ENCODE peak calls at places on chromosomes 1 and 21, in ten cellular contexts. M is IMR-90, N is GM23338, Q is hepatocyte, O is fibroblast of lung, U is HCT116, D is K562, E is OCI-LY7, R is SK-N-SH, V is GM12878. H is an unnamed sample.

GRCh38 chr1:167629681-167630567 is at the start of gene RCSD1:
- DNase-seq in M (no peak), N (peak; percentile 45), Q (no peak), O (peak; percentile 13), U (no peak), D (peak; percentile 87), E (peak; percentile 76), R (peak; percentile 78), V (no peak), H (peak; percentile 82)

GRCh38 chr21:33266050-33266783 is at the start of gene IL10RB:
- DNase-seq in M (peak; percentile 39), N (peak; percentile 92), Q (peak; percentile 90), O (peak; percentile 54), U (no peak), D (peak; percentile 97), E (peak; percentile 85), R (peak; percentile 96), V (peak; percentile 27), H (peak; percentile 80)

GRCh38 chr1:91889717-91890459 is 3.9 kb upstream of the TGFBR3 start:
- DNase-seq in M (peak; percentile 33), N (no peak), Q (peak; percentile 31), O (peak; percentile 53), U (no peak), D (no peak), E (no peak), R (no peak), V (no peak), H (no peak)

GRCh38 chr1:200075522-200075921 is 48.0 kb downstream of the NR5A2 start:
- DNase-seq in M (no peak), N (peak; percentile 47), Q (no peak), O (no peak), U (no peak), D (no peak), E (peak; percentile 42), R (no peak), V (no peak), H (no peak)

GRCh38 chr1:104182251-104182650 is 432.6 kb downstream of the AMY1C start:
- DNase-seq in M (no peak), N (peak; percentile 21), Q (no peak), O (no peak), U (no peak), D (no peak), E (no peak), R (no peak), V (no peak), H (no peak)

GRCh38 chr1:4650486-4650885 is 3.9 kb upstream of the AJAP1 start:
- DNase-seq in M (no peak), N (no peak), Q (peak; percentile 30), O (peak; percentile 62), U (no peak), D (no peak), E (peak; percentile 71), R (no peak), V (no peak), H (no peak)

GRCh38 chr1:54347955-54348699 is 58.1 kb downstream of the SSBP3 start:
- DNase-seq in M (no peak), N (no peak), Q (peak; percentile 79), O (no peak), U (no peak), D (no peak), E (no peak), R (no peak), V (no peak), H (no peak)

GRCh38 chr21:38985423-38986378 is 180.0 kb downstream of the ETS2 start:
- DNase-seq in M (peak; percentile 93), N (no peak), Q (peak; percentile 83), O (peak; percentile 91), U (no peak), D (peak; percentile 91), E (no peak), R (peak; percentile 84), V (peak; percentile 12), H (no peak)

GRCh38 chr1:26949926-26950319 is 10.3 kb downstream of the KDF1 start:
- DNase-seq in M (no peak), N (no peak), Q (no peak), O (no peak), U (no peak), D (no peak), E (no peak), R (no peak), V (no peak), H (no peak)

GRCh38 chr1:93600663-93601062 is 81.0 kb downstream of the BCAR3 start:
- DNase-seq in M (no peak), N (no peak), Q (no peak), O (no peak), U (no peak), D (no peak), E (no peak), R (no peak), V (no peak), H (no peak)

GRCh38 chr1:93599479-93599878 is 82.2 kb downstream of the BCAR3 start:
- DNase-seq in M (no peak), N (no peak), Q (no peak), O (no peak), U (no peak), D (no peak), E (no peak), R (no peak), V (no peak), H (no peak)

GRCh38 chr1:93598396-93598795 is 83.2 kb downstream of the BCAR3 start:
- DNase-seq in M (no peak), N (no peak), Q (no peak), O (no peak), U (no peak), D (no peak), E (no peak), R (no peak), V (no peak), H (no peak)

GRCh38 chr1:93597697-93598096 is 83.9 kb downstream of the BCAR3 start:
- DNase-seq in M (no peak), N (no peak), Q (peak; percentile 38), O (no peak), U (no peak), D (no peak), E (no peak), R (peak; percentile 80), V (no peak), H (no peak)

GRCh38 chr1:93598861-93599439 is 82.7 kb downstream of the BCAR3 start:
- DNase-seq in M (no peak), N (no peak), Q (no peak), O (no peak), U (no peak), D (no peak), E (no peak), R (no peak), V (no peak), H (no peak)
- H4K20me1 ChIP-seq in M (peaks cover 94% of the 10 kb centered on the region), N (no peaks in the 10 kb centered on the region), Q (no peaks in the 10 kb centered on the region), O (no peaks in the 10 kb centered on the region), U (peaks cover 5% of the 10 kb centered on the region), D (no peaks in the 10 kb centered on the region), E (peaks cover 4% of the 10 kb centered on the region), R (peaks cover 98% of the 10 kb centered on the region), V (peaks cover 8% of the 10 kb centered on the region), H (no peaks in the 10 kb centered on the region)

GRCh38 chr1:3229081-3229725 is 160.2 kb downstream of the PRDM16 start:
- DNase-seq in M (no peak), N (no peak), Q (no peak), O (no peak), U (no peak), D (no peak), E (no peak), R (no peak), V (no peak), H (no peak)

GRCh38 chr1:3230553-3230952 is 161.6 kb downstream of the PRDM16 start:
- DNase-seq in M (no peak), N (no peak), Q (no peak), O (no peak), U (no peak), D (no peak), E (no peak), R (no peak), V (no peak), H (no peak)

GRCh38 chr1:3233031-3233430 is 164.0 kb downstream of the PRDM16 start:
- DNase-seq in M (no peak), N (no peak), Q (no peak), O (no peak), U (no peak), D (no peak), E (no peak), R (no peak), V (no peak), H (no peak)

GRCh38 chr1:3231826-3232225 is 162.8 kb downstream of the PRDM16 start:
- DNase-seq in M (no peak), N (no peak), Q (no peak), O (no peak), U (no peak), D (no peak), E (no peak), R (no peak), V (no peak), H (no peak)

DNA sequence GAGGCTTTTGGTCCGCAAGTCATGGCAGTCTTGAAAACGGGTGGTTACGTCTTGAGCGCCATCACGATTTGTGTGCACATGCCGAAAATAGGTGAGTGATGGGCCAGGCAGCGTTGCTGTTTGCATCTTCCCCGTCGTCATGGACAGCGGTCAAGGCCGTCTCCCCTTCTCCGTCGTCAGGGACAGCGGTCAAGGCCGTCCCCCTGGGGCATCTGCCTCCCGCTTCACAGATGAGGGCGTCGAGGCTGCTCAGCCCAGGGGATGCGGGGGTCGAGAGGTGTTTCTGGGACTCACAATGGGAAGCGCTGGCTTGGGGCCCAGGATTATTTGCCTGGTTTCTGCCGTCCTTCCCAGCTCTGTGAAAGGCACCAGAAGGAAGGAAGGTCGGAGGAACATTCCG is 162.2 kb downstream of the PRDM16 start:
- DNase-seq in M (no peak), N (no peak), Q (no peak), O (no peak), U (no peak), D (no peak), E (no peak), R (no peak), V (no peak), H (no peak)
- H3K4me3 ChIP-seq in M (no peak overlapping the region), N (no peak overlapping the region), Q (no peak overlapping the region), O (no peak overlapping the region), U (no peak overlapping the region), D (no peak overlapping the region), E (no peak overlapping the region), R (no peak overlapping the region), V (no peak overlapping the region), H (no peak overlapping the region)

DNA sequence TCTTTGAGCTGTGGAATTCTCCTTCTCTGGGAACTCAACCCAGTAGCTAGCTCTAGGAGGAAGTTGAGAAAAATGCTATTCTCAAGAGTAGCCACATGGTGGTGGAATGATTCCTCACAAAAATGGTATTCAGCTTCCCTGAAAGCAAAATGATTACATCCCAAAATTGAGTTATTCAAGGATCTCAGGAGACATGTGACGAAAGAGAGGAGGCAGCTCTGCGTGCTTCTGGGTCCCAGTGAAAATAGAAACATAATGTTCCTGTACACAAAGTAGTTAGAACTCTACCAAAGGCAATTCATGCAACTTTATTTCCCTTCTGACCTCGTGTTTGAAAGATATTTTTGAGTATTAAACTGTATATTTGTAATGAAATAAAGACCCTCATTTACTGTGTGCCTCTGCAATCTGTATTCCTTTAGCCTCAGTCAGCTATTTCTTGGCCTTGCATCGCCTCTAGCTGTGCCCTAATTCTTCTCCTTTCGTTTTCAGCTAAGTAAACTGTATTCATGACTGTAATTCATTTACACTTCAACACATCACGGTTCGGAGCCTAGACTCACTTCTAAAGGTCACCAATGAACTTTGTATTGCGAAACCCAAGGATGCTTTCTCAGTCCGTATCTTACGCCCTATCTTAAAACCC is 167.3 kb downstream of the FASLG start:
- DNase-seq in M (peak; percentile 95), N (peak; percentile 73), Q (peak; percentile 74), O (peak; percentile 87), U (peak; percentile 61), D (peak; percentile 22), E (peak; percentile 53), R (peak; percentile 38), V (no peak), H (peak; percentile 44)
- TF ChIP-seq CTCF in M (peak; percentile 81), N (peak; percentile 76), Q (peak; percentile 74), O (peak; percentile 64), U (peak; percentile 80), D (peak; percentile 64), E (peak; percentile 86), R (peak; percentile 79), V (peak; percentile 61), H (peak; percentile 75)

GRCh38 chr1:8523641-8524206 is 205.8 kb downstream of the SLC45A1 start:
- DNase-seq in M (no peak), N (no peak), Q (no peak), O (no peak), U (no peak), D (no peak), E (no peak), R (no peak), V (no peak), H (no peak)
- H4K20me1 ChIP-seq in M (no peaks in the 10 kb centered on the region), N (peaks cover 5% of the 10 kb centered on the region), Q (no peaks in the 10 kb centered on the region), O (no peaks in the 10 kb centered on the region), U (no peaks in the 10 kb centered on the region), D (no peaks in the 10 kb centered on the region), E (no peaks in the 10 kb centered on the region), R (no peaks in the 10 kb centered on the region), V (no peaks in the 10 kb centered on the region), H (no peaks in the 10 kb centered on the region)

H was measured in MM.1S.